ENCODE peak calls at places on chromosomes 12 and 14, in four cellular contexts. L is K562, B is A549, D is HepG2. X is an unnamed sample.

GRCh38 chr14:101583006-101583708 is 21.9 kb downstream of the DIO3 start:
- DNase-seq in B (no peak), L (no peak), D (no peak), X (no peak)

GRCh38 chr12:81953541-81953940 is 194.4 kb upstream of the PPFIA2 start:
- DNase-seq in D (no peak), B (no peak), L (no peak), X (no peak)

GRCh38 chr12:19239616-19240234 is 110.2 kb downstream of the PLEKHA5 start:
- DNase-seq in B (no peak), D (no peak), L (no peak), X (no peak)

GRCh38 chr12:15670756-15671155 is 118.4 kb downstream of the EPS8 start:
- DNase-seq in D (no peak), B (no peak), L (no peak), X (no peak)

GRCh38 chr12:6963016-6963731 is 7.3 kb downstream of the PHB2 start:
- DNase-seq in B (no peak), L (no peak), D (no peak), X (no peak)

GRCh38 chr14:99270491-99271287 is 1.3 kb downstream of the BCL11B start:
- DNase-seq in L (no peak), B (no peak), D (no peak), X (peak; percentile 57)

GRCh38 chr12:112577473-112578334 is 159.0 kb downstream of the PTPN11 start:
- DNase-seq in L (no peak), D (no peak), B (no peak), X (no peak)

GRCh38 chr12:106892075-106892474 is 63.6 kb upstream of the TMEM263 start:
- DNase-seq in B (no peak), D (no peak), L (no peak), X (no peak)

GRCh38 chr14:77620222-77620865 is 3.9 kb upstream of the SPTLC2 start:
- DNase-seq in D (no peak), L (no peak), B (no peak), X (no peak)

GRCh38 chr14:63764620-63765139 is 36.8 kb upstream of the SGPP1 start:
- DNase-seq in B (no peak), D (peak; percentile 34), L (no peak), X (no peak)

GRCh38 chr12:67056329-67056728 is 212.8 kb upstream of the CAND1 start:
- DNase-seq in L (no peak), D (no peak), B (no peak), X (no peak)

GRCh38 chr12:2673966-2674810 is 120.6 kb upstream of the FKBP4 start:
- DNase-seq in D (no peak), B (no peak), L (peak; percentile 19), X (no peak)

GRCh38 chr12:113261847-113262470 is 40.7 kb downstream of the TPCN1 start:
- DNase-seq in B (no peak), L (no peak), D (no peak), X (peak; percentile 91)

GRCh38 chr14:104580961-104581360 is 1.4 kb downstream of the C14orf180 start:
- DNase-seq in D (no peak), L (no peak), B (no peak), X (no peak)

GRCh38 chr12:108348842-108349241 is 9.7 kb upstream of the CMKLR1 start:
- DNase-seq in D (no peak), L (no peak), B (no peak), X (no peak)

GRCh38 chr14:76768201-76768656 is 7.0 kb downstream of the VASH1 start:
- DNase-seq in L (peak; percentile 60), B (no peak), D (no peak), X (peak; percentile 81)

GRCh38 chr12:123271182-123271491 is 519 bp downstream of the CDK2AP1 start:
- DNase-seq in B (peak; percentile 76), L (peak; percentile 87), D (peak; percentile 31), X (peak; percentile 85)

GRCh38 chr12:83016226-83016835 is 329.6 kb downstream of the TMTC2 start:
- DNase-seq in L (peak; percentile 14), D (peak; percentile 5), B (peak; percentile 4), X (peak; percentile 78)

GRCh38 chr14:75343914-75344313 is 65.3 kb downstream of the FOS start:
- DNase-seq in B (no peak), D (no peak), L (no peak), X (no peak)

GRCh38 chr12:131482686-131483085 is 228.2 kb upstream of the SFSWAP start:
- DNase-seq in L (no peak), B (no peak), D (no peak), X (no peak)

DNA sequence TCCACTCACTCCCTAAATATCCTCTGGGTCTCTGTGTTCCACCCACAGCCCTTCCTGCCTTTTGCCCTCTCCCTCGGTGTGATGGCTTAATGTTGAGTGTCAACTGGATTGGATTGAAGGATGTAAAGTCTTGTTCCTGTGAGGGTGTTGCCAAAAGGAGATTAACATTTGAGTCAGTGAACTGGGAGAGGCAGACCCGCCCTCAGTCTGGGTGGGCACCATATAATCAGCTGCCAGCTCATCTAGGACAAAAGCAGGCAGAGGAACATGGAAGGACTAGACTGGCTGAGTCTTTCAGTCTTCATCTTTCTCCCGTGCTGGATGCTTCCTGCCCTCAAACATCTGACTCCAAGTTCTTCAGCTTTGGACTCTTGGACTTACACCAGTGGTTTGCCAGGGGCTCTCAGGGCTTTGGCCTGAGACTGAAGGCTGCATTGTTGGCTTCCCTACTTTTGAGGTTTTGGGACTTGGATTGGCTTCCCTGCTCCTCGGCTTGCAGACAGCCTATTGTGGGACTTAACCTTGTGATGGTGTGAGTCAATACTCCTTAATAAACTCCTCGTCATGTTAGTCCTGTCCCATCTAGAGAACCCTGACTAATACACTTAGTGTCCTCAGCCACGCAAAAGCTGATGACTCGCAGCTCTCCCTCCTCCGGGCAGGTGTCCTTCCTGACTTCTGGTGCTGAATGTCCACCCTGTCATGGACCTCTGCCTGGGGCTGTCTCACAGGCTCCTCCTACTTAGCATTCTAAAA is 5.9 kb downstream of the DGLUCY start:
- DNase-seq in D (no peak), B (no peak), L (no peak), X (peak; percentile 19)
- TF ChIP-seq POLR2A in D (no peak), B (no peak), L (no peak), X (no peak)

DNA sequence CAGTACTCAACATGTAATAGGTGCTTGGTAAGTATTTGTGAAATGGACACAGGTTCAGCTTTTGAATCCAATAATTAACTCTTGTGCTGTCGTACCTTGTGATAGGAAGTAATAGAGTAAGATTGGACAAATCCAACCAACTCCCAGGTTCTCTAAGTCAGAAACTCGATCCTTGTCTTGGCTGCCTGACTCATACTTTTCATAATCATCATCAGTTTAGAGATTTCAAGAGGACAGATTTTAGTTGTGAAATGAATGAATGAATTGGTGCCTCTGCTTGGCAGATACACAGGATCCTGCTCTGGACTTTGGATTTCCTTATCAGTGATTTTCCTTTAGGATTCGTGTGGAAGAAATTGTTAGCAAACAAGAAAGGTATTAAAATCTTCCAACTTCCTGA is 1145.2 kb downstream of the AACS start:
- DNase-seq in D (no peak), L (no peak), B (no peak), X (no peak)
- H3K4me3 ChIP-seq in D (no peak overlapping the region), L (no peak overlapping the region), B (no peak overlapping the region), X (no peak overlapping the region)

GRCh38 chr12:110105159-110105558 is 19.0 kb upstream of the IFT81 start:
- DNase-seq in B (no peak), L (no peak), D (no peak), X (no peak)

GRCh38 chr12:110104188-110104969 is 19.8 kb upstream of the IFT81 start:
- DNase-seq in B (no peak), D (peak; percentile 69), L (peak; percentile 23), X (no peak)

GRCh38 chr12:110105961-110106540 is 18.1 kb upstream of the IFT81 start:
- DNase-seq in L (no peak), D (no peak), B (no peak), X (no peak)

GRCh38 chr12:110100315-110100970 is 23.7 kb upstream of the IFT81 start:
- DNase-seq in B (peak; percentile 55), L (peak; percentile 61), D (peak; percentile 70), X (peak; percentile 96)

DNA sequence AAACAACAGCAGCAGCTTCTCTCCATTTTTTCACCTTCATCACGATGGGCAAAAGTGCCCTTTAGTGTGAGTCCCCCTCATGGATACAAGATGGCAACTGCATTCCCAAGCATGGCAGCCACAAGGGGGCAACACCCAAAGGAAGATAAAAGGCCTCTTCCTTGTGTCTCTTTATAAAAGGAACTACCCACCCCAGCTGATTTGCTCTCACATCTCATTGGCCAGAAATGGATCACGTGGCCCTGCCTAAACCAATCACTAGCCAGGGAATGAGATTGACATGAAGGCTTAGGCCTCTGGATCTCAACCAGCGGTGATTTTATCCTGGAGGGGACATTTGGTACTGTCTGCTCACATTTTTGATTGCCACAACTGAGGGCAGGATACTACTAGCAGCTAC is 21.9 kb upstream of the IFT81 start:
- DNase-seq in B (peak; percentile 97), L (peak; percentile 96), D (peak; percentile 92), X (peak; percentile 87)
- TF ChIP-seq MYC in B (no peak), L (no peak), D (no peak), X (peak; percentile 81)

GRCh38 chr12:57459055-57459749 is 383 bp upstream of the GLI1 start:
- DNase-seq in D (peak; percentile 84), B (peak; percentile 80), L (peak; percentile 79), X (peak; percentile 96)
- TF ChIP-seq POLR2A in D (peak; percentile 41), B (peak; percentile 53), L (peak; percentile 59), X (no peak)

GRCh38 chr12:97222391-97222790 is 240.2 kb upstream of the RMST start:
- DNase-seq in D (no peak), B (no peak), L (no peak), X (no peak)
- H3K4me3 ChIP-seq in D (no peak overlapping the region), B (no peak overlapping the region), L (no peak overlapping the region), X (no peak overlapping the region)

GRCh38 chr12:130477221-130477620 is 139.5 kb downstream of the PIWIL1 start:
- DNase-seq in D (no peak), B (no peak), L (no peak), X (no peak)
- TF ChIP-seq MYC in D (no peak), B (no peak), L (no peak), X (no peak)

GRCh38 chr12:76031414-76032042 is at the start of gene PHLDA1:
- DNase-seq in B (peak; percentile 96), L (peak; percentile 85), D (peak; percentile 91), X (peak; percentile 99)

GRCh38 chr12:76033116-76034001 is 1.8 kb upstream of the PHLDA1 start:
- DNase-seq in D (no peak), B (no peak), L (no peak), X (no peak)

GRCh38 chr12:76030378-76031080 is 1.0 kb downstream of the PHLDA1 start:
- DNase-seq in B (no peak), D (no peak), L (no peak), X (peak; percentile 73)

GRCh38 chr12:76031081-76031413 is 529 bp downstream of the PHLDA1 start:
- DNase-seq in D (no peak), B (no peak), L (no peak), X (no peak)

GRCh38 chr12:76032043-76032981 is 736 bp upstream of the PHLDA1 start:
- DNase-seq in D (peak; percentile 70), L (peak; percentile 75), B (peak; percentile 46), X (peak; percentile 82)
- TF ChIP-seq POLR2A in D (peak; percentile 67), L (peak; percentile 41), B (no peak), X (peak; percentile 33)

DNA sequence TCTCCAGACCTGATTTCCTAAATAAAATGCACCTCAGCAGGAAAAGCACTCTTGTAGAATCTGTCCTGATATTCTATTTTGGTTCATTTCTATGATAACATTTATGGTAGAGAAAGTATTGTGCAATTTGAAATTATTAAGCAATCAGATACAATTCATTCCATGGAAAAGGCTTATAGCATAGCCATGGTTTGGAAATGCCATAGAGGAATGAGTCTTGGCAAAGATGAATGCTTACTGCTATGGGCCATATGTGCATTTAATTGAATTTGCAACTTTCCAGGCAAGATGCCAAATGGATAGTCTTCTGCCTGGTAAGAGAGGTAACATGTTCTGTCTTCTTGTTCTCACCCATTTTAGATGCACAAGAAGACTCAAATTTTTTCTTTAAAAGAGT is 212.4 kb upstream of the SLC16A7 start:
- DNase-seq in B (no peak), D (no peak), L (no peak), X (no peak)
- H3K4me3 ChIP-seq in B (no peak overlapping the region), D (no peak overlapping the region), L (no peak overlapping the region), X (no peak overlapping the region)

X was measured in NB4.